ENCODE peak calls at places on chromosomes 11 and 22, in ten cellular contexts. E is vagina, H is brain microvascular endothelial cell, K is A549, V is IMR-90, I is heart left ventricle, Q is tibial artery, S is GM12865, N is astrocyte of the spinal cord, F is colonic mucosa. L is an unnamed sample.

GRCh38 chr11:127564803-127565202 is 564.2 kb upstream of the KIRREL3 start:
- DNase-seq in E (no peak), H (no peak), K (no peak), V (peak), I (no peak), Q (no peak), S (no peak), N (peak), F (no peak), L (no peak)

GRCh38 chr22:41935015-41935908 is 8.7 kb upstream of the TNFRSF13C start:
- DNase-seq in E (no peak), H (no peak), K (no peak), V (no peak), I (peak), Q (no peak), S (no peak), N (no peak), F (no peak), L (no peak)

GRCh38 chr11:19345848-19346681 is 105.3 kb upstream of the E2F8 start:
- DNase-seq in E (no peak), H (no peak), K (peak), V (no peak), I (peak), Q (no peak), S (no peak), N (peak), F (no peak), L (no peak)

GRCh38 chr22:42169055-42169469 is 38.5 kb upstream of the CYP2D6 start:
- DNase-seq in E (no peak), H (peak), K (peak), V (peak), I (peak), Q (no peak), S (peak), N (peak), F (peak), L (peak)

GRCh38 chr22:49303781-49304461 is 523.8 kb downstream of the BRD1 start:
- DNase-seq in E (peak), H (no peak), K (no peak), V (no peak), I (no peak), Q (peak), S (no peak), N (no peak), F (peak), L (no peak)

GRCh38 chr11:85939099-85940015 is 84.2 kb downstream of the CCDC83 start:
- DNase-seq in E (no peak), H (no peak), K (no peak), V (no peak), I (no peak), Q (no peak), S (no peak), N (no peak), F (no peak), L (no peak)

GRCh38 chr22:49677495-49677889 is 150.2 kb downstream of the BRD1 start:
- DNase-seq in E (no peak), H (no peak), K (no peak), V (no peak), I (no peak), Q (peak), S (no peak), N (no peak), F (no peak), L (no peak)

GRCh38 chr11:56910046-56910753 is 78.5 kb upstream of the OR5AK2 start:
- DNase-seq in E (no peak), H (no peak), K (peak), V (no peak), I (no peak), Q (no peak), S (no peak), N (no peak), F (peak), L (no peak)

GRCh38 chr11:85746640-85747039 is 60.6 kb upstream of the CCDC89 start:
- DNase-seq in E (no peak), H (no peak), K (no peak), V (no peak), I (no peak), Q (no peak), S (no peak), N (no peak), F (no peak), L (no peak)

GRCh38 chr11:92638678-92639077 is 330.8 kb upstream of the MTNR1B start:
- DNase-seq in E (no peak), H (no peak), K (peak), V (no peak), I (no peak), Q (no peak), S (no peak), N (no peak), F (no peak), L (no peak)

DNA sequence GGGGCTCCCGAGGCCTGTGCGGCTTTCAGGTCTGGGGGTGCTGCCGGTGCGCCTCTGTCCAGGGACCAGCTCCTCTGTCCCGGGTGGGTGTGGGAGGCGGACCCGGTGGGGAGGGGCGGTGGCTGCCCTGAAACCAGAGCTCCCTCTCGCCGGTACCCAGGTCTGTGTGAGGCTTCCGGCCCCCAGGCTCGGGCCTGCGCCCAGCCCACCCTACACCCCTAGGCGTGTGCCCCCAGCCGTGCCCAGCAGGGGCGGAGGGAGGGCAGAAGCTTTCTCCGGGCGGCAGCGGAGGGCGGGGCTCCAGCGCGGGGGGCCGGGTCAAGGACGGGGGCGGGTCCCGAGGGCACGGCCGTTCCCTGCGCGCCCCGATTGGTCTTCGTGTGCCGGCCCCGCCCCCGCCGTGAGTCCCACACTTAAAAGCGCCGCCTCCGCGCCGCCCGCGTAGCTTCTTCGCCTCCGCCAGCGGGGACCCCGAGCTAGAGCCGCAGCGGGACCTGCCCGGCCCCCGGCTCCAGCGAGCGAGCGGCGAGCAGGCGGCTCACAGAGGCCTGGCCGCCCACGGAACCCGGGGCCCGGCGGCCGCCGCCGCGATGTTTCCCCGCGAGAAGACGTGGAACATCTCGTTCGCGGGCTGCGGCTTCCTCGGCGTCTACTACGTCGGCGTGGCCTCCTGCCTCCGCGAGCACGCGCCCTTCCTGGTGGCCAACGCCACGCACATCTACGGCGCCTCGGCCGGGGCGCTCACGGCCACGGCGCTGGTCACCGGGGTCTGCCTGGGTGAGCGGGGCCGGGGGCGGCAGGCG is 616 bp downstream of the PNPLA2 start:
- DNase-seq in E (no peak), H (peak), K (no peak), V (peak), I (peak), Q (peak), S (peak), N (peak), F (peak), L (no peak)
- TF ChIP-seq CTCF in E (no peak), H (peak), K (no peak), V (peak), I (no peak), Q (peak), S (no peak), N (no peak), F (no peak), L (no peak)

DNA sequence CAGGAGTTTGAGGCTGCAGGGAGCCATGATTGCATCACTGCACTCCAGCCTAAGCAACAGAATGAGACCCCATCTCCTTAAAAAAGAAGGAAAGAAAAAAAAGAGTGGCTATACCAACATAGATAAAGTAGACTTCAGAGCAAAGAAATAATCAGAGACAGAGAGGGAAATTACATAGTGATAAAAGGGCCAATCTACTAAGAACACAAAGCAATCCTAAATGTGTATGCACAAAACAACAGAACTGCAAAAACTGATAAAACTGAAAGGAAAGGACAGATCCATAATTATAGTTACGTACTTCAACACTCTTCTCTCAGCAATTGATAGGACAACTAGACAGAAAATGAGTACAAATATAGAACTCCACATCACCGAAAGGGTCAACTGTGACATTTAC is 17.8 kb upstream of the OR2AT4 start:
- DNase-seq in E (no peak), H (no peak), K (no peak), V (no peak), I (no peak), Q (no peak), S (no peak), N (no peak), F (no peak), L (no peak)
- H3K4me3 ChIP-seq in E (no peak), H (no peak), K (no peak), V (no peak), I (no peak), Q (no peak), S (no peak), N (no peak), F (no peak), L (no peak)

GRCh38 chr11:64286801-64287159 is 1.1 kb downstream of the GPR137 start:
- DNase-seq in E (no peak), H (no peak), K (no peak), V (no peak), I (no peak), Q (no peak), S (no peak), N (no peak), F (no peak), L (no peak)

GRCh38 chr11:64284962-64285884 is at the start of gene GPR137:
- DNase-seq in E (no peak), H (peak), K (peak), V (peak), I (peak), Q (peak), S (peak), N (peak), F (peak), L (no peak)

GRCh38 chr11:64287676-64288352 is 2.2 kb downstream of the GPR137 start:
- DNase-seq in E (no peak), H (no peak), K (no peak), V (no peak), I (no peak), Q (no peak), S (no peak), N (no peak), F (no peak), L (no peak)

GRCh38 chr11:64284048-64284961 is at the start of gene BAD:
- DNase-seq in E (peak), H (peak), K (peak), V (peak), I (peak), Q (peak), S (peak), N (peak), F (peak), L (no peak)

GRCh38 chr11:64285885-64286800 is 495 bp downstream of the GPR137 start:
- DNase-seq in E (no peak), H (no peak), K (peak), V (no peak), I (no peak), Q (no peak), S (peak), N (no peak), F (no peak), L (no peak)
- TF ChIP-seq CTCF in E (no peak), H (no peak), K (peak), V (no peak), I (no peak), Q (no peak), S (peak), N (no peak), F (no peak), L (peak)

GRCh38 chr22:39317756-39318506 is 1.5 kb downstream of the RPL3 start:
- DNase-seq in E (peak), H (peak), K (no peak), V (peak), I (no peak), Q (no peak), S (no peak), N (peak), F (no peak), L (no peak)
- H3K4me3 ChIP-seq in E (peak), H (peak), K (peak), V (peak), I (peak), Q (peak), S (peak), N (peak), F (peak), L (peak)

GRCh38 chr22:44703269-44703870 is 1.4 kb downstream of the PRR5 start:
- DNase-seq in E (no peak), H (no peak), K (no peak), V (no peak), I (no peak), Q (no peak), S (no peak), N (no peak), F (no peak), L (no peak)

GRCh38 chr22:44700456-44700855 is 1.5 kb upstream of the PRR5 start:
- DNase-seq in E (no peak), H (no peak), K (no peak), V (peak), I (no peak), Q (no peak), S (no peak), N (no peak), F (no peak), L (no peak)

GRCh38 chr22:44702479-44703219 is 645 bp downstream of the PRR5 start:
- DNase-seq in E (no peak), H (peak), K (no peak), V (peak), I (peak), Q (no peak), S (no peak), N (no peak), F (peak), L (no peak)

GRCh38 chr22:44701824-44702478 is at the start of gene PRR5:
- DNase-seq in E (no peak), H (peak), K (peak), V (peak), I (peak), Q (peak), S (peak), N (peak), F (peak), L (no peak)

GRCh38 chr22:44701187-44701586 is 817 bp upstream of the PRR5 start:
- DNase-seq in E (no peak), H (no peak), K (no peak), V (no peak), I (no peak), Q (no peak), S (no peak), N (no peak), F (no peak), L (no peak)
- TF ChIP-seq CTCF in E (no peak), H (no peak), K (no peak), V (no peak), I (no peak), Q (no peak), S (no peak), N (no peak), F (no peak), L (no peak)

L was measured in GM12864.